ENCODE peak calls at places on chromosomes 12 and 14, in five cellular contexts. L, Q, X, I and Z are unnamed samples.

GRCh38 chr14:103140316-103141109 is 17.3 kb downstream of the TNFAIP2 start:
- DNase-seq in Q (no peak), X (no peak), L (no peak), I (peak), Z (no peak)

GRCh38 chr12:12508612-12509011 is 54.1 kb downstream of the DUSP16 start:
- DNase-seq in L (no peak), Q (no peak), I (no peak), X (no peak), Z (no peak)

GRCh38 chr12:101933866-101934514 is 56.6 kb downstream of the DRAM1 start:
- DNase-seq in X (no peak), Q (no peak), L (no peak), I (no peak), Z (no peak)

GRCh38 chr14:39897657-39898056 is 465.4 kb upstream of the FBXO33 start:
- DNase-seq in I (no peak), L (no peak), X (no peak), Q (no peak), Z (no peak)

GRCh38 chr12:9702239-9702638 is 30.7 kb downstream of the CLECL1 start:
- DNase-seq in I (no peak), X (no peak), Q (no peak), L (no peak), Z (no peak)

GRCh38 chr12:15664491-15664890 is 124.7 kb downstream of the EPS8 start:
- DNase-seq in Q (peak), I (peak), L (no peak), X (no peak), Z (no peak)

GRCh38 chr14:105013150-105013787 is 7.6 kb downstream of the CDCA4 start:
- DNase-seq in Q (no peak), I (no peak), L (no peak), X (no peak), Z (peak)

GRCh38 chr12:30877110-30877875 is 49.3 kb upstream of the TSPAN11 start:
- DNase-seq in Q (no peak), I (no peak), L (no peak), X (no peak), Z (no peak)

GRCh38 chr12:127429556-127429955 is 837.4 kb upstream of the TMEM132C start:
- DNase-seq in X (no peak), Q (no peak), I (no peak), L (no peak), Z (no peak)

GRCh38 chr12:64833928-64834327 is 9.5 kb downstream of the TBC1D30 start:
- DNase-seq in L (no peak), Q (no peak), X (no peak), I (no peak), Z (no peak)

GRCh38 chr14:104086661-104087461 is 1.4 kb downstream of the ASPG start:
- DNase-seq in Q (no peak), X (no peak), I (no peak), L (no peak), Z (no peak)

GRCh38 chr14:50335989-50336391 is 23.9 kb downstream of the DMAC2L start:
- DNase-seq in Q (no peak), I (no peak), L (peak), X (no peak), Z (no peak)

GRCh38 chr12:25433024-25433423 is 120.1 kb downstream of the LMNTD1 start:
- DNase-seq in I (no peak), L (no peak), Q (no peak), X (no peak), Z (no peak)

GRCh38 chr14:28766505-28767238 is at the start of gene FOXG1:
- DNase-seq in I (no peak), Q (no peak), X (no peak), L (no peak), Z (no peak)

GRCh38 chr14:50039734-50040400 is 76.5 kb downstream of the VCPKMT start:
- DNase-seq in X (no peak), Q (peak), L (no peak), I (peak), Z (no peak)

GRCh38 chr12:75848533-75848932 is 183.0 kb downstream of the PHLDA1 start:
- DNase-seq in X (no peak), Q (no peak), I (no peak), L (no peak), Z (no peak)

GRCh38 chr14:28001002-28001401 is 765.6 kb upstream of the FOXG1 start:
- DNase-seq in Q (no peak), X (no peak), L (no peak), I (no peak), Z (no peak)

GRCh38 chr12:111156304-111156703 is 212.6 kb downstream of the PHETA1 start:
- DNase-seq in X (no peak), I (no peak), L (no peak), Q (no peak), Z (no peak)

GRCh38 chr14:101721111-101721510 is 40.4 kb upstream of the PPP2R5C start:
- DNase-seq in I (no peak), Q (no peak), L (no peak), X (no peak), Z (no peak)

GRCh38 chr12:1660304-1661187 is 30.3 kb upstream of the ADIPOR2 start:
- DNase-seq in L (no peak), Q (no peak), I (peak), X (peak), Z (no peak)

GRCh38 chr12:124456652-124457152 is 110.7 kb downstream of the NCOR2 start:
- DNase-seq in I (no peak), X (no peak), L (no peak), Q (no peak), Z (no peak)

GRCh38 chr12:46458500-46459106 is 86.0 kb upstream of the SLC38A2 start:
- DNase-seq in Q (no peak), L (no peak), X (no peak), I (no peak), Z (no peak)

GRCh38 chr12:1927051-1927680 is 8.7 kb upstream of the CACNA2D4 start:
- DNase-seq in Q (no peak), I (no peak), L (no peak), X (no peak), Z (no peak)

GRCh38 chr12:121789800-121790748 is 3.4 kb downstream of the RHOF start:
- DNase-seq in Q (no peak), X (peak), I (no peak), L (no peak), Z (no peak)

GRCh38 chr12:106840217-106840616 is 65.7 kb downstream of the RIC8B start:
- DNase-seq in L (no peak), X (no peak), I (peak), Q (peak), Z (peak)

GRCh38 chr12:131620946-131621681 is 89.8 kb upstream of the SFSWAP start:
- DNase-seq in I (no peak), L (peak), X (no peak), Q (no peak), Z (no peak)

GRCh38 chr12:123763093-123763492 is 992 bp downstream of the DNAH10 start:
- DNase-seq in X (no peak), I (no peak), Q (no peak), L (no peak), Z (no peak)

GRCh38 chr12:27333311-27334009 is 824 bp downstream of the BMAL2 start:
- DNase-seq in L (peak), X (peak), Q (no peak), I (peak), Z (peak)

GRCh38 chr14:56487761-56488160 is 91.8 kb upstream of the TMEM260 start:
- DNase-seq in Q (peak), I (no peak), L (no peak), X (no peak), Z (no peak)

GRCh38 chr12:43847427-43847826 is 11.5 kb downstream of the TMEM117 start:
- DNase-seq in X (no peak), L (no peak), Q (peak), I (peak), Z (peak)

GRCh38 chr12:14910090-14910915 is 24.6 kb upstream of the MGP start:
- DNase-seq in X (no peak), I (no peak), L (no peak), Q (no peak), Z (no peak)

GRCh38 chr12:103852498-103852992 is 11.5 kb upstream of the NT5DC3 start:
- DNase-seq in Q (peak), L (no peak), I (no peak), X (no peak), Z (no peak)

GRCh38 chr12:31491819-31492598 is 98.9 kb downstream of the DENND5B start:
- DNase-seq in Q (peak), X (no peak), L (no peak), I (peak), Z (peak)

GRCh38 chr12:30110970-30111586 is 327.3 kb upstream of the TMTC1 start:
- DNase-seq in X (no peak), Q (no peak), L (no peak), I (no peak), Z (no peak)

GRCh38 chr12:98344034-98344565 is 171.3 kb upstream of the TMPO start:
- DNase-seq in X (no peak), L (no peak), Q (no peak), I (no peak), Z (no peak)

GRCh38 chr14:51870620-51871019 is 10.2 kb downstream of the GNG2 start:
- DNase-seq in L (no peak), X (no peak), I (no peak), Q (no peak), Z (no peak)

GRCh38 chr14:68791078-68791983 is 1.5 kb downstream of the ZFP36L1 start:
- DNase-seq in Q (no peak), I (no peak), L (no peak), X (no peak), Z (no peak)

GRCh38 chr12:75478395-75478794 is 2.2 kb upstream of the GLIPR1 start:
- DNase-seq in X (no peak), I (no peak), Q (no peak), L (no peak), Z (no peak)

GRCh38 chr14:23113346-23114119 is 5.5 kb downstream of the CEBPE start:
- DNase-seq in L (no peak), X (no peak), I (no peak), Q (no peak), Z (no peak)